ENCODE peak calls at places on chromosomes 4 and X, in nine cellular contexts. One of them, this sample, is unnamed.

GRCh38 chr4:112060212-112060611 is 85.0 kb upstream of the FAM241A start:
- DNase-seq in BE2C: no peak
- DNase-seq in fibroblast of the aortic adventitia: peak
- DNase-seq in fibroblast of lung: no peak
- DNase-seq in hepatocyte: peak
- DNase-seq in stomach: no peak
- DNase-seq in HFF-Myc: no peak
- DNase-seq in left ventricle myocardium inferior: no peak
- DNase-seq in WERI-Rb-1: peak
- DNase-seq in this sample: no peak

GRCh38 chr4:182809417-182810102 is 107.6 kb downstream of the DCTD start:
- DNase-seq in HFF-Myc: no peak
- DNase-seq in fibroblast of the aortic adventitia: no peak
- DNase-seq in fibroblast of lung: peak
- DNase-seq in left ventricle myocardium inferior: no peak
- DNase-seq in BE2C: no peak
- DNase-seq in stomach: no peak
- DNase-seq in hepatocyte: peak
- DNase-seq in WERI-Rb-1: peak
- DNase-seq in this sample: no peak

GRCh38 chrX:20320461-20321159 is 53.9 kb upstream of the RPS6KA3 start:
- DNase-seq in HFF-Myc: no peak
- DNase-seq in hepatocyte: no peak
- DNase-seq in fibroblast of lung: no peak
- DNase-seq in WERI-Rb-1: no peak
- DNase-seq in stomach: no peak
- DNase-seq in BE2C: no peak
- DNase-seq in left ventricle myocardium inferior: no peak
- DNase-seq in fibroblast of the aortic adventitia: no peak
- DNase-seq in this sample: no peak

GRCh38 chr4:91366561-91366960 is 937.2 kb upstream of the GRID2 start:
- DNase-seq in BE2C: no peak
- DNase-seq in WERI-Rb-1: no peak
- DNase-seq in left ventricle myocardium inferior: no peak
- DNase-seq in hepatocyte: no peak
- DNase-seq in stomach: no peak
- DNase-seq in fibroblast of the aortic adventitia: no peak
- DNase-seq in HFF-Myc: no peak
- DNase-seq in fibroblast of lung: no peak
- DNase-seq in this sample: no peak

GRCh38 chr4:185115827-185116232 is 27.2 kb upstream of the SLC25A4 start:
- DNase-seq in WERI-Rb-1: no peak
- DNase-seq in BE2C: peak
- DNase-seq in fibroblast of the aortic adventitia: peak
- DNase-seq in HFF-Myc: peak
- DNase-seq in fibroblast of lung: peak
- DNase-seq in left ventricle myocardium inferior: peak
- DNase-seq in hepatocyte: peak
- DNase-seq in stomach: peak
- DNase-seq in this sample: no peak

GRCh38 chr4:100483796-100484195 is 34.0 kb downstream of the EMCN start:
- DNase-seq in WERI-Rb-1: no peak
- DNase-seq in stomach: no peak
- DNase-seq in fibroblast of lung: no peak
- DNase-seq in HFF-Myc: no peak
- DNase-seq in BE2C: no peak
- DNase-seq in left ventricle myocardium inferior: no peak
- DNase-seq in fibroblast of the aortic adventitia: no peak
- DNase-seq in hepatocyte: no peak
- DNase-seq in this sample: no peak

GRCh38 chr4:128600996-128601857 is 208.3 kb upstream of the JADE1 start:
- DNase-seq in fibroblast of lung: peak
- DNase-seq in hepatocyte: peak
- DNase-seq in stomach: peak
- DNase-seq in HFF-Myc: peak
- DNase-seq in left ventricle myocardium inferior: peak
- DNase-seq in fibroblast of the aortic adventitia: peak
- DNase-seq in WERI-Rb-1: no peak
- DNase-seq in BE2C: peak
- DNase-seq in this sample: peak

GRCh38 chrX:30680618-30681017 is 27.4 kb downstream of the GK start:
- DNase-seq in fibroblast of the aortic adventitia: no peak
- DNase-seq in left ventricle myocardium inferior: no peak
- DNase-seq in HFF-Myc: no peak
- DNase-seq in stomach: no peak
- DNase-seq in hepatocyte: no peak
- DNase-seq in fibroblast of lung: no peak
- DNase-seq in BE2C: no peak
- DNase-seq in WERI-Rb-1: no peak
- DNase-seq in this sample: no peak

GRCh38 chr4:104795264-104795934 is 300.7 kb upstream of the CXXC4 start:
- DNase-seq in BE2C: no peak
- DNase-seq in left ventricle myocardium inferior: no peak
- DNase-seq in fibroblast of the aortic adventitia: no peak
- DNase-seq in WERI-Rb-1: no peak
- DNase-seq in fibroblast of lung: no peak
- DNase-seq in hepatocyte: no peak
- DNase-seq in HFF-Myc: no peak
- DNase-seq in stomach: no peak
- DNase-seq in this sample: no peak

GRCh38 chrX:119853449-119853848 is 686 bp upstream of the UPF3B start:
- DNase-seq in stomach: no peak
- DNase-seq in fibroblast of lung: no peak
- DNase-seq in fibroblast of the aortic adventitia: no peak
- DNase-seq in HFF-Myc: no peak
- DNase-seq in hepatocyte: no peak
- DNase-seq in left ventricle myocardium inferior: no peak
- DNase-seq in BE2C: no peak
- DNase-seq in WERI-Rb-1: peak
- DNase-seq in this sample: no peak

GRCh38 chrX:110310000-110310790 is 7.7 kb downstream of the AMMECR1 start:
- DNase-seq in fibroblast of the aortic adventitia: no peak
- DNase-seq in HFF-Myc: no peak
- DNase-seq in stomach: no peak
- DNase-seq in WERI-Rb-1: no peak
- DNase-seq in left ventricle myocardium inferior: no peak
- DNase-seq in hepatocyte: no peak
- DNase-seq in BE2C: no peak
- DNase-seq in fibroblast of lung: no peak
- DNase-seq in this sample: no peak

GRCh38 chr4:89561051-89561450 is 253.5 kb upstream of the GPRIN3 start:
- DNase-seq in fibroblast of lung: no peak
- DNase-seq in WERI-Rb-1: no peak
- DNase-seq in fibroblast of the aortic adventitia: no peak
- DNase-seq in HFF-Myc: no peak
- DNase-seq in hepatocyte: no peak
- DNase-seq in BE2C: no peak
- DNase-seq in stomach: no peak
- DNase-seq in left ventricle myocardium inferior: no peak
- DNase-seq in this sample: no peak

GRCh38 chr4:145804134-145804533 is 124.2 kb downstream of the C4orf51 start:
- DNase-seq in HFF-Myc: peak
- DNase-seq in stomach: no peak
- DNase-seq in hepatocyte: peak
- DNase-seq in BE2C: no peak
- DNase-seq in fibroblast of lung: peak
- DNase-seq in left ventricle myocardium inferior: no peak
- DNase-seq in WERI-Rb-1: no peak
- DNase-seq in fibroblast of the aortic adventitia: peak
- DNase-seq in this sample: peak

DNA sequence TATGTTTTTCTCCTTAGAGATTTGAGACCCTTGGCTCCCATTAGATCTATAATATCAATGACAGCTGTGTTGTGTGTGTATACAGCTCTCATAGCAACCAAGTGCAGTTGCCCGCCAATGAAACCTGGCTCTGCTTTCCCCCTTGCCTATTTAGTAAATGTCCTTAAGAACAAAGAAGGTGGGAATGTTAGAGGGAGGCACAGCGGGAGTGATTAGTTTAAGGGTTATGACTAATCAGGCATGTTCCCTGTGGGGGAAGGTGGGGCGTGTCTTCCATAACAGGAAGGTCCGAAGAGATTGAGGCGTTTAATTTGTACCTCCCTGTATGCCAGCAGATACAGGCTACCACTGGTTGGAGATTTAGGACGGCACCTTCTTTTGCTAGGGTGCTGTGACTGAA is 100.5 kb upstream of the TBC1D9 start:
- DNase-seq in stomach: peak
- DNase-seq in left ventricle myocardium inferior: no peak
- DNase-seq in hepatocyte: peak
- DNase-seq in fibroblast of lung: peak
- DNase-seq in HFF-Myc: peak
- DNase-seq in BE2C: no peak
- DNase-seq in fibroblast of the aortic adventitia: peak
- DNase-seq in WERI-Rb-1: no peak
- DNase-seq in this sample: no peak
- H3K4me3 ChIP-seq in stomach: no peak
- H3K4me3 ChIP-seq in left ventricle myocardium inferior: no peak
- H3K4me3 ChIP-seq in hepatocyte: no peak
- H3K4me3 ChIP-seq in fibroblast of lung: no peak
- H3K4me3 ChIP-seq in HFF-Myc: no peak
- H3K4me3 ChIP-seq in BE2C: no peak
- H3K4me3 ChIP-seq in fibroblast of the aortic adventitia: no peak
- H3K4me3 ChIP-seq in WERI-Rb-1: no peak
- H3K4me3 ChIP-seq in this sample: no peak

DNA sequence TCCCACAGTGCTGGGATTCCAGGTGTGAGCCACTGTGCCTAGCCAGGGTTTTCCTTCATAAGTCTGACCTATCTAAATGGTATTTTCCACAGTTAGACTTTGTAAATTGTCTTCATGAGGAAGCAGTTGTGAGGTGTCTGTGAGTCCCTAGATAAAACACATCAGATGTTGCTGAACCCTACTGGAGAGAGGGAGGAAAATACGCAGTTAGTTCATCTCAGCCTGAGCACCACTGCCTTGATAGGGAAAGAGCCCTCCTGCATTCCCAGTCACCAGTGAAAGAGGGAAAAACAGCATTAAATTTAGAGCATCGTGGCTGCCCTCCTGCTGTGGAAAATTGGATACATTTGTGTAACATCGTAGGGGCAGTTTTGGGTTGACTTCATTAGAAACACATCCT is 31.7 kb upstream of the CLDN34 start:
- DNase-seq in fibroblast of lung: no peak
- DNase-seq in stomach: no peak
- DNase-seq in HFF-Myc: no peak
- DNase-seq in WERI-Rb-1: no peak
- DNase-seq in hepatocyte: no peak
- DNase-seq in BE2C: no peak
- DNase-seq in left ventricle myocardium inferior: no peak
- DNase-seq in fibroblast of the aortic adventitia: no peak
- DNase-seq in this sample: no peak
- TF ChIP-seq CTCF in fibroblast of lung: no peak
- TF ChIP-seq CTCF in stomach: no peak
- TF ChIP-seq CTCF in HFF-Myc: no peak
- TF ChIP-seq CTCF in WERI-Rb-1: no peak
- TF ChIP-seq CTCF in hepatocyte: no peak
- TF ChIP-seq CTCF in BE2C: no peak
- TF ChIP-seq CTCF in left ventricle myocardium inferior: no peak
- TF ChIP-seq CTCF in fibroblast of the aortic adventitia: no peak
- TF ChIP-seq CTCF in this sample: no peak

DNA sequence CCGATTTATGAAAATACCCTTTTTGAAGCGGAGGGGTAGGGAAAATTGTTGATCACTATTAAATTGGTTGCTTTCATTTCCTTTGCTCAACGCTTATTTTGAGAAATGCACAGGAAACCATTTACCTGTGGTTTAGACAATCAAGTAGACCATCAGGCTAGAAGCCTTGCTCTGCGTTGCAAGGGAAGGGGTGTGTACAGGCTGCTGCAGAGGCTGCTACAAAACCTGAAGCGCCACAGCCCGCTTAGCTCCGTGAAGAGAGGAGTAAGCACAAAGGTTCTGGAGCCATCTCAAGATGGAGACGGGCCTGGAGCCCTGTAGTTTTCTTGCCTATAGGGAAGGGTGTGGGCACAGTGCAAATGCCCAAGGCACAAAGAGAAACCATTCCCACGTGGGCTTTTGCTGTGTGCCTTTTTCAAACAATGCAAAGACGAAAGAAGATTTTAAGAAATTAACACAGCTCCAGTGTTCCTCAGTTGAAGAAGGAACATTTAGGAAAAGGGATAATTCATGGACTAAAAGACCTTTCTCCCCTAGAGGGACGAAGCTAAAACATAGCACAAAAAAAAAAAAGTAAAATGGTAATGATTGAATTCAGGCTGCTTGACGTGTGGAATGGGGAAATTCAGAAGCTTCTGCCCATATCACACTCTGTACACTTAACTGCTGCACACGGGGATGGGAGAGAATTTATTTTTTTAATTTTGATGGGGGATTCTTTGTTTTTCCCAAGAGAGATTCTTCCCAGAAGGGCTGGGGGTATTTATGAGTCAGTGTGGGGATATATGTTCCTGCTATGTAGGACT is 3.5 kb downstream of the TMSB4X start:
- DNase-seq in left ventricle myocardium inferior: peak
- DNase-seq in BE2C: no peak
- DNase-seq in fibroblast of lung: peak
- DNase-seq in WERI-Rb-1: peak
- DNase-seq in HFF-Myc: no peak
- DNase-seq in fibroblast of the aortic adventitia: peak
- DNase-seq in stomach: peak
- DNase-seq in hepatocyte: peak
- DNase-seq in this sample: no peak
- H3K4me3 ChIP-seq in left ventricle myocardium inferior: peak
- H3K4me3 ChIP-seq in BE2C: no peak
- H3K4me3 ChIP-seq in fibroblast of lung: peak
- H3K4me3 ChIP-seq in WERI-Rb-1: no peak
- H3K4me3 ChIP-seq in HFF-Myc: no peak
- H3K4me3 ChIP-seq in fibroblast of the aortic adventitia: peak
- H3K4me3 ChIP-seq in stomach: peak
- H3K4me3 ChIP-seq in hepatocyte: peak
- H3K4me3 ChIP-seq in this sample: peak

GRCh38 chr4:71110499-71110898 is 117.0 kb downstream of the DCK start:
- DNase-seq in fibroblast of the aortic adventitia: no peak
- DNase-seq in HFF-Myc: no peak
- DNase-seq in stomach: no peak
- DNase-seq in left ventricle myocardium inferior: no peak
- DNase-seq in hepatocyte: no peak
- DNase-seq in fibroblast of lung: no peak
- DNase-seq in BE2C: no peak
- DNase-seq in WERI-Rb-1: no peak
- DNase-seq in this sample: no peak

GRCh38 chr4:71107732-71108131 is 114.3 kb downstream of the DCK start:
- DNase-seq in stomach: no peak
- DNase-seq in fibroblast of the aortic adventitia: no peak
- DNase-seq in hepatocyte: no peak
- DNase-seq in BE2C: no peak
- DNase-seq in HFF-Myc: no peak
- DNase-seq in fibroblast of lung: no peak
- DNase-seq in left ventricle myocardium inferior: no peak
- DNase-seq in WERI-Rb-1: no peak
- DNase-seq in this sample: no peak

DNA sequence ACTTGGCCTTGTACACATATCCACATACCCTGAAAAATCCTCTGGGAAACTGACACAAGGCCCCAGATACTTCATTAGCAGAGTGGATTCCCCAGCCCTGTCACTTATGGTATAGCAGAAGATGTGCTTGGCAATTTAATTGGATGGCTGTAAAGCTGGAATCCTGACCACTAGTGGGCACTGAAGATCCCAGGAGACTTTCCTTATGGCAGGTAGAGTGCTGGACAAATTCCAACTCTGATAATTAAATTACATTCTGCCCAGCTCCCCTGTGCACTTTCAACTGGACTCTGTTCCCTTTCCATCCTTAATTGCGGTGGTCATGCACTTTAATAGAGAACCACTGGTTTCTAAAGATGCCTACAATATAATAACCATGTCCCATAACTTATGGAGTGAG is 119.8 kb downstream of the DCK start:
- DNase-seq in left ventricle myocardium inferior: no peak
- DNase-seq in fibroblast of the aortic adventitia: no peak
- DNase-seq in BE2C: no peak
- DNase-seq in HFF-Myc: no peak
- DNase-seq in stomach: no peak
- DNase-seq in hepatocyte: peak
- DNase-seq in WERI-Rb-1: peak
- DNase-seq in fibroblast of lung: no peak
- DNase-seq in this sample: no peak
- TF ChIP-seq CTCF in left ventricle myocardium inferior: no peak
- TF ChIP-seq CTCF in fibroblast of the aortic adventitia: no peak
- TF ChIP-seq CTCF in BE2C: peak
- TF ChIP-seq CTCF in HFF-Myc: peak
- TF ChIP-seq CTCF in stomach: no peak
- TF ChIP-seq CTCF in hepatocyte: no peak
- TF ChIP-seq CTCF in WERI-Rb-1: peak
- TF ChIP-seq CTCF in fibroblast of lung: peak
- TF ChIP-seq CTCF in this sample: no peak